ENCODE peak calls at places on chromosomes 2 and 18, in five cellular contexts. X is Calu3, G is NCI-H1092 treated with DMSO at 0.1 percent for 48 hours, S is KG1, V is GM19239. M is an unnamed sample.
A peak's percentile ranks its signal among the peaks of the same experiment; 100 is the strongest.

GRCh38 chr2:119158563-119159347 is at the start of gene C1QL2:
- DNase-seq in X (no peak), V (no peak), G (peak; percentile 10), S (no peak), M (peak; percentile 61)

GRCh38 chr2:99974275-99974674 is 168.1 kb downstream of the AFF3 start:
- DNase-seq in V (no peak), X (no peak), G (no peak), S (no peak), M (peak; percentile 64)

GRCh38 chr2:238657132-238658053 is 190.5 kb upstream of the TWIST2 start:
- DNase-seq in X (no peak), G (no peak), S (no peak), V (no peak), M (no peak)

GRCh38 chr2:20350105-20350712 is 435 bp downstream of the PUM2 start:
- DNase-seq in G (peak; percentile 66), V (peak; percentile 22), S (no peak), X (peak; percentile 62), M (peak; percentile 84)

GRCh38 chr2:9745153-9745899 is 97.9 kb upstream of the TAF1B start:
- DNase-seq in X (no peak), G (no peak), S (no peak), V (no peak), M (no peak)

GRCh38 chr2:27857417-27858172 is 32.6 kb downstream of the RBKS start:
- DNase-seq in V (no peak), G (no peak), S (no peak), X (no peak), M (no peak)

GRCh38 chr2:189050110-189050712 is 76.0 kb downstream of the COL3A1 start:
- DNase-seq in S (no peak), G (no peak), V (no peak), X (no peak), M (no peak)

GRCh38 chr2:206802654-206803514 is 37.5 kb downstream of the FASTKD2 start:
- DNase-seq in G (no peak), V (no peak), X (no peak), S (no peak), M (peak; percentile 22)

GRCh38 chr18:9787716-9788115 is 79.6 kb downstream of the RAB31 start:
- DNase-seq in V (no peak), S (no peak), G (no peak), X (no peak), M (no peak)

GRCh38 chr2:43278683-43279220 is 52.3 kb upstream of the ZFP36L2 start:
- DNase-seq in X (no peak), V (no peak), S (no peak), G (no peak), M (no peak)

GRCh38 chr2:165874445-165875039 is 79.0 kb downstream of the TTC21B start:
- DNase-seq in G (peak; percentile 48), S (peak; percentile 12), V (peak; percentile 20), X (peak; percentile 24), M (peak; percentile 87)

GRCh38 chr2:85647823-85648526 is 20.0 kb downstream of the SFTPB start:
- DNase-seq in V (no peak), S (no peak), G (no peak), X (no peak), M (no peak)

GRCh38 chr2:201546576-201546975 is 95.0 kb downstream of the STRADB start:
- DNase-seq in X (no peak), G (no peak), V (no peak), S (no peak), M (no peak)